ENCODE peak calls at places on chromosomes 7 and 10, in eight cellular contexts. D, E, R, I, M, J, W and T are unnamed samples.
A peak's percentile ranks its signal among the peaks of the same experiment; 100 is the strongest.

GRCh38 chr7:24668922-24669635 is 88.2 kb downstream of the GSDME start:
- DNase-seq in J (no peak), W (no peak), E (no peak), D (peak; percentile 7), I (peak; percentile 43), R (no peak), M (no peak), T (no peak)

GRCh38 chr7:99112979-99113378 is 30.9 kb downstream of the SMURF1 start:
- DNase-seq in J (no peak), I (no peak), R (no peak), W (no peak), D (no peak), E (no peak), M (no peak), T (no peak)

GRCh38 chr7:82745117-82745516 is 301.5 kb upstream of the CACNA2D1 start:
- DNase-seq in J (no peak), M (no peak), E (no peak), I (no peak), W (no peak), D (no peak), R (no peak), T (no peak)

GRCh38 chr10:125162181-125162906 is 2.0 kb upstream of the CTBP2 start:
- DNase-seq in I (peak; percentile 33), R (no peak), M (no peak), D (no peak), J (no peak), E (no peak), W (no peak), T (no peak)

GRCh38 chr10:1538121-1538520 is 199.2 kb downstream of the ADARB2 start:
- DNase-seq in R (no peak), D (no peak), I (no peak), J (no peak), M (no peak), W (no peak), E (no peak), T (peak; percentile 43)

GRCh38 chr10:91909178-91909677 is at the start of gene FGFBP3:
- DNase-seq in W (peak; percentile 84), R (no peak), D (no peak), M (no peak), I (peak; percentile 43), J (no peak), E (peak; percentile 52), T (no peak)

GRCh38 chr10:76911184-76911583 is 726.4 kb downstream of the KCNMA1 start:
- DNase-seq in E (no peak), D (no peak), I (no peak), W (no peak), M (no peak), J (no peak), R (no peak), T (no peak)

GRCh38 chr7:133253522-133253882 is 624 bp downstream of the EXOC4 start:
- DNase-seq in J (peak; percentile 1), I (no peak), M (no peak), W (peak; percentile 30), R (no peak), E (no peak), D (no peak), T (no peak)

GRCh38 chr7:92875719-92876118 is 39.3 kb upstream of the CDK6 start:
- DNase-seq in I (peak; percentile 6), J (no peak), M (no peak), W (no peak), E (no peak), D (no peak), R (no peak), T (no peak)

GRCh38 chr10:43136995-43137700 is 1.1 kb upstream of the CSGALNACT2 start:
- DNase-seq in D (no peak), W (no peak), J (no peak), R (no peak), M (no peak), I (peak; percentile 22), E (no peak), T (no peak)

GRCh38 chr10:126240483-126240882 is 147.8 kb downstream of the ADAM12 start:
- DNase-seq in M (no peak), R (no peak), I (no peak), D (no peak), J (no peak), E (no peak), W (peak; percentile 86), T (no peak)

GRCh38 chr10:26805567-26806245 is 55.1 kb downstream of the ABI1 start:
- DNase-seq in J (no peak), E (no peak), W (no peak), R (no peak), D (no peak), I (no peak), M (no peak), T (no peak)

GRCh38 chr7:90821961-90822620 is 226.0 kb downstream of the CDK14 start:
- DNase-seq in J (no peak), R (no peak), E (no peak), I (no peak), D (no peak), M (no peak), W (no peak), T (no peak)

GRCh38 chr7:30744075-30744417 is 7.9 kb upstream of the INMT start:
- DNase-seq in I (no peak), D (no peak), E (no peak), M (no peak), J (no peak), W (no peak), R (no peak), T (no peak)

GRCh38 chr7:92614586-92615237 is 24.5 kb upstream of the FAM133B start:
- DNase-seq in I (no peak), R (no peak), D (no peak), J (no peak), W (no peak), M (no peak), E (no peak), T (no peak)

GRCh38 chr10:22805304-22805703 is 90.9 kb upstream of the PIP4K2A start:
- DNase-seq in J (no peak), I (peak; percentile 72), W (peak; percentile 86), R (no peak), D (no peak), M (no peak), E (no peak), T (peak; percentile 65)

GRCh38 chr7:2002561-2003450 is 229.9 kb downstream of the MAD1L1 start:
- DNase-seq in J (no peak), W (no peak), R (no peak), M (no peak), E (no peak), D (no peak), I (no peak), T (peak; percentile 45)

GRCh38 chr7:6648815-6649104 is 11.6 kb downstream of the ZNF316 start:
- DNase-seq in E (no peak), I (no peak), D (no peak), M (no peak), R (no peak), J (no peak), W (no peak), T (no peak)

GRCh38 chr10:31819393-31819820 is 109.2 kb downstream of the ARHGAP12 start:
- DNase-seq in W (no peak), M (no peak), E (no peak), J (no peak), D (no peak), I (no peak), R (no peak), T (no peak)

GRCh38 chr10:89861584-89862287 is 160.3 kb downstream of the KIF20B start:
- DNase-seq in M (no peak), R (no peak), W (peak; percentile 20), D (no peak), E (no peak), I (peak; percentile 52), J (no peak), T (no peak)

GRCh38 chr7:51276091-51276605 is 40.5 kb downstream of the COBL start:
- DNase-seq in R (no peak), J (no peak), E (no peak), I (no peak), W (no peak), D (no peak), M (no peak), T (no peak)

GRCh38 chr10:60910543-60910942 is 33.4 kb downstream of the RHOBTB1 start:
- DNase-seq in R (no peak), D (no peak), I (no peak), J (no peak), E (no peak), W (no peak), M (no peak), T (no peak)

GRCh38 chr7:27933691-27934565 is 194.0 kb downstream of the TAX1BP1 start:
- DNase-seq in I (peak; percentile 43), J (no peak), E (no peak), M (no peak), D (peak; percentile 60), R (no peak), W (peak; percentile 7), T (no peak)

GRCh38 chr7:133957860-133958259 is 169.3 kb upstream of the LRGUK start:
- DNase-seq in R (no peak), I (no peak), W (no peak), J (no peak), E (no peak), M (no peak), D (no peak), T (no peak)

GRCh38 chr10:88316292-88316861 is 266.7 kb downstream of the RNLS start:
- DNase-seq in J (no peak), E (peak; percentile 34), W (no peak), D (no peak), M (no peak), R (no peak), I (no peak), T (no peak)

GRCh38 chr7:94972296-94972695 is 64.9 kb downstream of the PPP1R9A start:
- DNase-seq in M (no peak), D (peak; percentile 8), J (no peak), W (peak; percentile 1), I (peak; percentile 87), R (no peak), E (no peak), T (no peak)

GRCh38 chr10:21208666-21209316 is 311.7 kb upstream of the NEBL start:
- DNase-seq in D (no peak), M (no peak), R (no peak), I (no peak), E (no peak), W (no peak), J (no peak), T (no peak)